ENCODE peak calls at places on chromosomes 16 and 17, in six cellular contexts. One of them, this sample, is unnamed.

GRCh38 chr16:49281843-49282642 is 405 bp upstream of the CBLN1 start:
- DNase-seq in colonic mucosa: peak; percentile 90
- DNase-seq in brain microvascular endothelial cell: peak; percentile 2
- DNase-seq in astrocyte of the spinal cord: peak; percentile 25
- DNase-seq in cardiac fibroblast: peak; percentile 56
- DNase-seq in AG09309: no peak
- DNase-seq in this sample: peak; percentile 21

GRCh38 chr17:2128011-2128410 is 73.1 kb downstream of the HIC1 start:
- DNase-seq in colonic mucosa: no peak
- DNase-seq in brain microvascular endothelial cell: no peak
- DNase-seq in astrocyte of the spinal cord: no peak
- DNase-seq in cardiac fibroblast: no peak
- DNase-seq in AG09309: no peak
- DNase-seq in this sample: no peak

GRCh38 chr17:46191332-46192210 is 1.7 kb downstream of the KANSL1 start:
- DNase-seq in colonic mucosa: peak; percentile 75
- DNase-seq in brain microvascular endothelial cell: no peak
- DNase-seq in astrocyte of the spinal cord: no peak
- DNase-seq in cardiac fibroblast: peak; percentile 23
- DNase-seq in AG09309: no peak
- DNase-seq in this sample: no peak

GRCh38 chr16:22264786-22265185 is 32.4 kb upstream of the POLR3E start:
- DNase-seq in colonic mucosa: no peak
- DNase-seq in brain microvascular endothelial cell: no peak
- DNase-seq in astrocyte of the spinal cord: no peak
- DNase-seq in cardiac fibroblast: no peak
- DNase-seq in AG09309: no peak
- DNase-seq in this sample: peak; percentile 80

GRCh38 chr16:77432264-77432663 is 2.6 kb downstream of the ADAMTS18 start:
- DNase-seq in colonic mucosa: no peak
- DNase-seq in brain microvascular endothelial cell: no peak
- DNase-seq in astrocyte of the spinal cord: no peak
- DNase-seq in cardiac fibroblast: no peak
- DNase-seq in AG09309: no peak
- DNase-seq in this sample: no peak

GRCh38 chr16:2224183-2224486 is 744 bp downstream of the E4F1 start:
- DNase-seq in colonic mucosa: no peak
- DNase-seq in brain microvascular endothelial cell: peak; percentile 24
- DNase-seq in astrocyte of the spinal cord: no peak
- DNase-seq in cardiac fibroblast: peak; percentile 71
- DNase-seq in AG09309: peak; percentile 11
- DNase-seq in this sample: no peak

GRCh38 chr17:64984776-64985521 is 65.7 kb upstream of the LRRC37A3 start:
- DNase-seq in colonic mucosa: no peak
- DNase-seq in brain microvascular endothelial cell: no peak
- DNase-seq in astrocyte of the spinal cord: no peak
- DNase-seq in cardiac fibroblast: peak; percentile 52
- DNase-seq in AG09309: no peak
- DNase-seq in this sample: no peak

GRCh38 chr17:67493811-67494210 is 116.7 kb downstream of the PITPNC1 start:
- DNase-seq in colonic mucosa: no peak
- DNase-seq in brain microvascular endothelial cell: no peak
- DNase-seq in astrocyte of the spinal cord: no peak
- DNase-seq in cardiac fibroblast: no peak
- DNase-seq in AG09309: no peak
- DNase-seq in this sample: no peak

GRCh38 chr16:80778707-80779106 is 25.7 kb downstream of the CDYL2 start:
- DNase-seq in colonic mucosa: no peak
- DNase-seq in brain microvascular endothelial cell: no peak
- DNase-seq in astrocyte of the spinal cord: no peak
- DNase-seq in cardiac fibroblast: no peak
- DNase-seq in AG09309: no peak
- DNase-seq in this sample: no peak

GRCh38 chr16:67459066-67459857 is 21.7 kb downstream of the ATP6V0D1 start:
- DNase-seq in colonic mucosa: peak; percentile 80
- DNase-seq in brain microvascular endothelial cell: no peak
- DNase-seq in astrocyte of the spinal cord: no peak
- DNase-seq in cardiac fibroblast: peak; percentile 38
- DNase-seq in AG09309: no peak
- DNase-seq in this sample: no peak

GRCh38 chr17:10844667-10845387 is 6.9 kb upstream of the PIRT start:
- DNase-seq in colonic mucosa: peak; percentile 90
- DNase-seq in brain microvascular endothelial cell: peak; percentile 8
- DNase-seq in astrocyte of the spinal cord: peak; percentile 46
- DNase-seq in cardiac fibroblast: peak; percentile 71
- DNase-seq in AG09309: peak; percentile 3
- DNase-seq in this sample: peak; percentile 14

GRCh38 chr16:10613771-10614485 is 33.5 kb upstream of the EMP2 start:
- DNase-seq in colonic mucosa: no peak
- DNase-seq in brain microvascular endothelial cell: no peak
- DNase-seq in astrocyte of the spinal cord: no peak
- DNase-seq in cardiac fibroblast: no peak
- DNase-seq in AG09309: no peak
- DNase-seq in this sample: no peak

GRCh38 chr16:3785413-3785812 is 68.1 kb upstream of the TRAP1 start:
- DNase-seq in colonic mucosa: no peak
- DNase-seq in brain microvascular endothelial cell: no peak
- DNase-seq in astrocyte of the spinal cord: no peak
- DNase-seq in cardiac fibroblast: no peak
- DNase-seq in AG09309: no peak
- DNase-seq in this sample: no peak

GRCh38 chr17:82320956-82321927 is 3.8 kb upstream of the CD7 start:
- DNase-seq in colonic mucosa: no peak
- DNase-seq in brain microvascular endothelial cell: no peak
- DNase-seq in astrocyte of the spinal cord: no peak
- DNase-seq in cardiac fibroblast: no peak
- DNase-seq in AG09309: no peak
- DNase-seq in this sample: no peak

GRCh38 chr17:55072910-55073309 is 104.3 kb downstream of the STXBP4 start:
- DNase-seq in colonic mucosa: no peak
- DNase-seq in brain microvascular endothelial cell: no peak
- DNase-seq in astrocyte of the spinal cord: no peak
- DNase-seq in cardiac fibroblast: no peak
- DNase-seq in AG09309: no peak
- DNase-seq in this sample: no peak

GRCh38 chr16:77431131-77431670 is 3.6 kb downstream of the ADAMTS18 start:
- DNase-seq in colonic mucosa: no peak
- DNase-seq in brain microvascular endothelial cell: no peak
- DNase-seq in astrocyte of the spinal cord: no peak
- DNase-seq in cardiac fibroblast: no peak
- DNase-seq in AG09309: no peak
- DNase-seq in this sample: no peak

GRCh38 chr17:36858119-36859002 is 78.9 kb upstream of the LHX1 start:
- DNase-seq in colonic mucosa: no peak
- DNase-seq in brain microvascular endothelial cell: no peak
- DNase-seq in astrocyte of the spinal cord: no peak
- DNase-seq in cardiac fibroblast: no peak
- DNase-seq in AG09309: no peak
- DNase-seq in this sample: no peak

GRCh38 chr17:63949576-63950250 is 17.6 kb upstream of the CD79B start:
- DNase-seq in colonic mucosa: no peak
- DNase-seq in brain microvascular endothelial cell: no peak
- DNase-seq in astrocyte of the spinal cord: no peak
- DNase-seq in cardiac fibroblast: no peak
- DNase-seq in AG09309: no peak
- DNase-seq in this sample: no peak

GRCh38 chr16:10126686-10127085 is 55.5 kb downstream of the GRIN2A start:
- DNase-seq in colonic mucosa: no peak
- DNase-seq in brain microvascular endothelial cell: peak; percentile 59
- DNase-seq in astrocyte of the spinal cord: peak; percentile 89
- DNase-seq in cardiac fibroblast: no peak
- DNase-seq in AG09309: no peak
- DNase-seq in this sample: no peak

GRCh38 chr16:88939814-88940195 is 37.2 kb downstream of the CBFA2T3 start:
- DNase-seq in colonic mucosa: no peak
- DNase-seq in brain microvascular endothelial cell: no peak
- DNase-seq in astrocyte of the spinal cord: no peak
- DNase-seq in cardiac fibroblast: no peak
- DNase-seq in AG09309: no peak
- DNase-seq in this sample: no peak

GRCh38 chr17:63086483-63087185 is 120.6 kb downstream of the TANC2 start:
- DNase-seq in colonic mucosa: no peak
- DNase-seq in brain microvascular endothelial cell: no peak
- DNase-seq in astrocyte of the spinal cord: peak; percentile 40
- DNase-seq in cardiac fibroblast: no peak
- DNase-seq in AG09309: no peak
- DNase-seq in this sample: no peak

GRCh38 chr16:26795184-26795583 is 271.5 kb upstream of the C16orf82 start:
- DNase-seq in colonic mucosa: no peak
- DNase-seq in brain microvascular endothelial cell: no peak
- DNase-seq in astrocyte of the spinal cord: no peak
- DNase-seq in cardiac fibroblast: no peak
- DNase-seq in AG09309: no peak
- DNase-seq in this sample: no peak

GRCh38 chr17:57016764-57017116 is 38.8 kb downstream of the SCPEP1 start:
- DNase-seq in colonic mucosa: no peak
- DNase-seq in brain microvascular endothelial cell: peak; percentile 13
- DNase-seq in astrocyte of the spinal cord: peak; percentile 95
- DNase-seq in cardiac fibroblast: no peak
- DNase-seq in AG09309: peak; percentile 16
- DNase-seq in this sample: no peak

GRCh38 chr17:57020208-57020607 is 42.3 kb downstream of the SCPEP1 start:
- DNase-seq in colonic mucosa: no peak
- DNase-seq in brain microvascular endothelial cell: no peak
- DNase-seq in astrocyte of the spinal cord: no peak
- DNase-seq in cardiac fibroblast: no peak
- DNase-seq in AG09309: no peak
- DNase-seq in this sample: no peak

GRCh38 chr17:57011482-57012015 is 33.6 kb downstream of the SCPEP1 start:
- DNase-seq in colonic mucosa: no peak
- DNase-seq in brain microvascular endothelial cell: no peak
- DNase-seq in astrocyte of the spinal cord: no peak
- DNase-seq in cardiac fibroblast: no peak
- DNase-seq in AG09309: no peak
- DNase-seq in this sample: no peak

GRCh38 chr17:57017625-57018024 is 39.7 kb downstream of the SCPEP1 start:
- DNase-seq in colonic mucosa: no peak
- DNase-seq in brain microvascular endothelial cell: no peak
- DNase-seq in astrocyte of the spinal cord: no peak
- DNase-seq in cardiac fibroblast: no peak
- DNase-seq in AG09309: no peak
- DNase-seq in this sample: no peak

GRCh38 chr17:57016066-57016763 is 38.3 kb downstream of the SCPEP1 start:
- DNase-seq in colonic mucosa: no peak
- DNase-seq in brain microvascular endothelial cell: no peak
- DNase-seq in astrocyte of the spinal cord: no peak
- DNase-seq in cardiac fibroblast: no peak
- DNase-seq in AG09309: no peak
- DNase-seq in this sample: no peak
- H3K4me3 ChIP-seq in colonic mucosa: no peak overlapping the region
- H3K4me3 ChIP-seq in brain microvascular endothelial cell: no peak overlapping the region
- H3K4me3 ChIP-seq in astrocyte of the spinal cord: no peak overlapping the region
- H3K4me3 ChIP-seq in cardiac fibroblast: no peak overlapping the region
- H3K4me3 ChIP-seq in AG09309: no peak overlapping the region
- H3K4me3 ChIP-seq in this sample: no peak overlapping the region

DNA sequence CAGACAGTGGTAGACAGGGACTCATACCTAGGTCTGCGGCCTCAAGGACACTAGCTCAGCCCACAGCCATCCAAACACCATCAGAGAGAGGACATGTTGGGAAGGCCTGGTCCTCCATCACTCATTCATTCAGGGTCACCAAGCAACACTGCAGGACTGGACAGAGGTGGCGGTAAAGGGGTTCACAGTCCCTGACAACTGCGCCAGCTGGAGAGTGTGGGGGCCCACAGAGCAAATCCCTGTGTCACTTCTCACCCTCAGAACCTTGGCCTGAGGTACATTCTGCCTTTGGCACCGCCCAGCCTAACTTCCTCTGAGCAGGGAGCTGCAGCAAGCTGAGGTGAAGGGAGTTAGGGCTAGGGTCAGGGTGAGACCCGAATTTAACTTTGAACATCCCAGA is 106.5 kb downstream of the COPRS start:
- DNase-seq in colonic mucosa: no peak
- DNase-seq in brain microvascular endothelial cell: no peak
- DNase-seq in astrocyte of the spinal cord: no peak
- DNase-seq in cardiac fibroblast: no peak
- DNase-seq in AG09309: no peak
- DNase-seq in this sample: no peak
- TF ChIP-seq CTCF in colonic mucosa: no peak
- TF ChIP-seq CTCF in brain microvascular endothelial cell: no peak
- TF ChIP-seq CTCF in astrocyte of the spinal cord: no peak
- TF ChIP-seq CTCF in cardiac fibroblast: no peak
- TF ChIP-seq CTCF in AG09309: no peak
- TF ChIP-seq CTCF in this sample: no peak

GRCh38 chr16:13630292-13630850 is 289.6 kb upstream of the ERCC4 start:
- DNase-seq in colonic mucosa: no peak
- DNase-seq in brain microvascular endothelial cell: no peak
- DNase-seq in astrocyte of the spinal cord: no peak
- DNase-seq in cardiac fibroblast: no peak
- DNase-seq in AG09309: no peak
- DNase-seq in this sample: no peak
- H3K4me3 ChIP-seq in colonic mucosa: no peak overlapping the region
- H3K4me3 ChIP-seq in brain microvascular endothelial cell: no peak overlapping the region
- H3K4me3 ChIP-seq in astrocyte of the spinal cord: no peak overlapping the region
- H3K4me3 ChIP-seq in cardiac fibroblast: no peak overlapping the region
- H3K4me3 ChIP-seq in AG09309: no peak overlapping the region
- H3K4me3 ChIP-seq in this sample: no peak overlapping the region

GRCh38 chr16:12341966-12342365 is 365.4 kb downstream of the SNX29 start:
- DNase-seq in colonic mucosa: no peak
- DNase-seq in brain microvascular endothelial cell: no peak
- DNase-seq in astrocyte of the spinal cord: no peak
- DNase-seq in cardiac fibroblast: no peak
- DNase-seq in AG09309: no peak
- DNase-seq in this sample: no peak

GRCh38 chr16:12343913-12344312 is 367.4 kb downstream of the SNX29 start:
- DNase-seq in colonic mucosa: no peak
- DNase-seq in brain microvascular endothelial cell: no peak
- DNase-seq in astrocyte of the spinal cord: no peak
- DNase-seq in cardiac fibroblast: no peak
- DNase-seq in AG09309: no peak
- DNase-seq in this sample: no peak

GRCh38 chr16:12340151-12340733 is 363.7 kb downstream of the SNX29 start:
- DNase-seq in colonic mucosa: peak; percentile 51
- DNase-seq in brain microvascular endothelial cell: peak; percentile 20
- DNase-seq in astrocyte of the spinal cord: peak; percentile 75
- DNase-seq in cardiac fibroblast: peak; percentile 8
- DNase-seq in AG09309: no peak
- DNase-seq in this sample: no peak

GRCh38 chr16:12339686-12340085 is 363.2 kb downstream of the SNX29 start:
- DNase-seq in colonic mucosa: no peak
- DNase-seq in brain microvascular endothelial cell: peak; percentile 36
- DNase-seq in astrocyte of the spinal cord: peak; percentile 66
- DNase-seq in cardiac fibroblast: no peak
- DNase-seq in AG09309: no peak
- DNase-seq in this sample: no peak

GRCh38 chr16:12341423-12341822 is 364.9 kb downstream of the SNX29 start:
- DNase-seq in colonic mucosa: no peak
- DNase-seq in brain microvascular endothelial cell: peak; percentile 49
- DNase-seq in astrocyte of the spinal cord: peak; percentile 52
- DNase-seq in cardiac fibroblast: peak; percentile 7
- DNase-seq in AG09309: no peak
- DNase-seq in this sample: peak; percentile 45
- TF ChIP-seq CTCF in colonic mucosa: no peak
- TF ChIP-seq CTCF in brain microvascular endothelial cell: peak; percentile 48
- TF ChIP-seq CTCF in astrocyte of the spinal cord: peak; percentile 34
- TF ChIP-seq CTCF in cardiac fibroblast: peak; percentile 17
- TF ChIP-seq CTCF in AG09309: peak; percentile 43
- TF ChIP-seq CTCF in this sample: no peak

This sample was measured in HFF-Myc.